ENCODE peak calls at places on chromosomes 6 and 20, in seven cellular contexts. L is mucosa of gallbladder, A is NCI-H1694 treated with DMSO at 0.1 percent for 48 hours, T is NCI-H345, I is HEK293T, B is endothelial cell, J is LoVo. V is an unnamed sample.

GRCh38 chr6:12136905-12137304 is 124.8 kb downstream of the HIVEP1 start:
- DNase-seq in L (no peak), A (no peak), T (no peak), I (no peak), B (no peak), J (no peak), V (no peak)

GRCh38 chr6:6834356-6835342 is 246.1 kb downstream of the LY86 start:
- DNase-seq in L (no peak), A (no peak), T (peak), I (no peak), B (no peak), J (no peak), V (peak)

GRCh38 chr6:6736753-6737654 is 148.5 kb downstream of the LY86 start:
- DNase-seq in L (no peak), A (no peak), T (no peak), I (peak), B (peak), J (no peak), V (no peak)

GRCh38 chr20:55067158-55067825 is 591.9 kb downstream of the DOK5 start:
- DNase-seq in L (no peak), A (no peak), T (no peak), I (no peak), B (no peak), J (no peak), V (no peak)

GRCh38 chr6:3869632-3870527 is 20.7 kb downstream of the FAM50B start:
- DNase-seq in L (peak), A (no peak), T (no peak), I (no peak), B (no peak), J (peak), V (no peak)

GRCh38 chr6:5205877-5206840 is 54.6 kb downstream of the LYRM4 start:
- DNase-seq in L (peak), A (no peak), T (no peak), I (peak), B (no peak), J (no peak), V (peak)

GRCh38 chr20:38195521-38195920 is 30.5 kb upstream of the TGM2 start:
- DNase-seq in L (no peak), A (no peak), T (no peak), I (no peak), B (no peak), J (no peak), V (peak)

GRCh38 chr6:75755704-75756103 is 6.7 kb downstream of the MYO6 start:
- DNase-seq in L (no peak), A (no peak), T (no peak), I (no peak), B (no peak), J (no peak), V (no peak)

V was measured in NCI-H226.